ENCODE peak calls at places on chromosomes 7 and 10, in six cellular contexts. One of them, this sample, is unnamed.

GRCh38 chr10:10418397-10418796 is 599.3 kb upstream of the CELF2 start:
- DNase-seq in frontal cortex: no peak
- DNase-seq in stimulated activated naive CD4-positive, alpha-beta T cell: no peak
- DNase-seq in HT1080: no peak
- DNase-seq in uterus: no peak
- DNase-seq in M059J: no peak
- DNase-seq in this sample: no peak

GRCh38 chr10:43863859-43864591 is 215.3 kb upstream of the ZNF32 start:
- DNase-seq in stimulated activated naive CD4-positive, alpha-beta T cell: no peak
- DNase-seq in M059J: peak; percentile 94
- DNase-seq in HT1080: peak; percentile 75
- DNase-seq in uterus: no peak
- DNase-seq in frontal cortex: no peak
- DNase-seq in this sample: no peak

GRCh38 chr7:6078548-6078947 is 47.4 kb downstream of the ANKRD61 start:
- DNase-seq in uterus: no peak
- DNase-seq in stimulated activated naive CD4-positive, alpha-beta T cell: no peak
- DNase-seq in HT1080: no peak
- DNase-seq in M059J: peak; percentile 21
- DNase-seq in frontal cortex: no peak
- DNase-seq in this sample: no peak

GRCh38 chr7:144102041-144102440 is 7.3 kb upstream of the OR2A2 start:
- DNase-seq in M059J: no peak
- DNase-seq in HT1080: no peak
- DNase-seq in uterus: no peak
- DNase-seq in frontal cortex: no peak
- DNase-seq in stimulated activated naive CD4-positive, alpha-beta T cell: no peak
- DNase-seq in this sample: no peak

GRCh38 chr7:128922496-128923410 is 12.2 kb upstream of the KCP start:
- DNase-seq in HT1080: no peak
- DNase-seq in M059J: no peak
- DNase-seq in frontal cortex: no peak
- DNase-seq in uterus: no peak
- DNase-seq in stimulated activated naive CD4-positive, alpha-beta T cell: no peak
- DNase-seq in this sample: no peak

GRCh38 chr7:130491841-130492518 is at the start of gene MEST:
- DNase-seq in frontal cortex: peak; percentile 31
- DNase-seq in uterus: no peak
- DNase-seq in stimulated activated naive CD4-positive, alpha-beta T cell: peak; percentile 2
- DNase-seq in HT1080: no peak
- DNase-seq in M059J: peak; percentile 51
- DNase-seq in this sample: no peak

GRCh38 chr10:97452352-97452751 is 6.4 kb downstream of the ZDHHC16 start:
- DNase-seq in stimulated activated naive CD4-positive, alpha-beta T cell: no peak
- DNase-seq in frontal cortex: no peak
- DNase-seq in HT1080: no peak
- DNase-seq in M059J: no peak
- DNase-seq in uterus: no peak
- DNase-seq in this sample: no peak

GRCh38 chr7:121097577-121097976 is 109.1 kb downstream of the CPED1 start:
- DNase-seq in M059J: no peak
- DNase-seq in HT1080: no peak
- DNase-seq in stimulated activated naive CD4-positive, alpha-beta T cell: no peak
- DNase-seq in frontal cortex: no peak
- DNase-seq in uterus: no peak
- DNase-seq in this sample: no peak

GRCh38 chr10:18261063-18261462 is 120.8 kb downstream of the CACNB2 start:
- DNase-seq in stimulated activated naive CD4-positive, alpha-beta T cell: no peak
- DNase-seq in uterus: no peak
- DNase-seq in M059J: no peak
- DNase-seq in frontal cortex: no peak
- DNase-seq in HT1080: no peak
- DNase-seq in this sample: no peak

GRCh38 chr10:118565301-118566075 is 30.0 kb downstream of the PRLHR start:
- DNase-seq in stimulated activated naive CD4-positive, alpha-beta T cell: no peak
- DNase-seq in uterus: no peak
- DNase-seq in frontal cortex: no peak
- DNase-seq in M059J: no peak
- DNase-seq in HT1080: no peak
- DNase-seq in this sample: no peak

GRCh38 chr10:15387021-15387420 is 15.9 kb upstream of the FAM171A1 start:
- DNase-seq in frontal cortex: no peak
- DNase-seq in stimulated activated naive CD4-positive, alpha-beta T cell: no peak
- DNase-seq in uterus: no peak
- DNase-seq in M059J: no peak
- DNase-seq in HT1080: no peak
- DNase-seq in this sample: no peak

GRCh38 chr7:30559566-30559965 is 35.1 kb upstream of the GARS1 start:
- DNase-seq in frontal cortex: no peak
- DNase-seq in M059J: peak; percentile 82
- DNase-seq in stimulated activated naive CD4-positive, alpha-beta T cell: no peak
- DNase-seq in HT1080: no peak
- DNase-seq in uterus: no peak
- DNase-seq in this sample: no peak

GRCh38 chr10:109933984-109934565 is 10.8 kb upstream of the XPNPEP1 start:
- DNase-seq in stimulated activated naive CD4-positive, alpha-beta T cell: peak; percentile 20
- DNase-seq in frontal cortex: no peak
- DNase-seq in HT1080: no peak
- DNase-seq in uterus: no peak
- DNase-seq in M059J: no peak
- DNase-seq in this sample: peak; percentile 84

GRCh38 chr10:88386204-88386877 is 196.8 kb downstream of the RNLS start:
- DNase-seq in HT1080: no peak
- DNase-seq in frontal cortex: no peak
- DNase-seq in uterus: no peak
- DNase-seq in M059J: peak; percentile 78
- DNase-seq in stimulated activated naive CD4-positive, alpha-beta T cell: no peak
- DNase-seq in this sample: no peak

GRCh38 chr7:80481196-80481884 is 30.5 kb downstream of the GNAT3 start:
- DNase-seq in stimulated activated naive CD4-positive, alpha-beta T cell: no peak
- DNase-seq in M059J: peak; percentile 88
- DNase-seq in HT1080: no peak
- DNase-seq in uterus: no peak
- DNase-seq in frontal cortex: no peak
- DNase-seq in this sample: no peak

GRCh38 chr7:143882611-143883078 is 19.3 kb downstream of the TCAF1 start:
- DNase-seq in stimulated activated naive CD4-positive, alpha-beta T cell: no peak
- DNase-seq in frontal cortex: peak; percentile 73
- DNase-seq in uterus: peak; percentile 64
- DNase-seq in M059J: peak; percentile 31
- DNase-seq in HT1080: no peak
- DNase-seq in this sample: no peak

GRCh38 chr7:36802459-36802858 is 78.2 kb upstream of the AOAH start:
- DNase-seq in uterus: no peak
- DNase-seq in stimulated activated naive CD4-positive, alpha-beta T cell: no peak
- DNase-seq in M059J: no peak
- DNase-seq in HT1080: no peak
- DNase-seq in frontal cortex: no peak
- DNase-seq in this sample: no peak

GRCh38 chr10:85067955-85068354 is 739.6 kb downstream of the CCSER2 start:
- DNase-seq in HT1080: no peak
- DNase-seq in M059J: no peak
- DNase-seq in uterus: no peak
- DNase-seq in frontal cortex: no peak
- DNase-seq in stimulated activated naive CD4-positive, alpha-beta T cell: no peak
- DNase-seq in this sample: no peak

GRCh38 chr10:84605802-84606201 is 277.4 kb downstream of the CCSER2 start:
- DNase-seq in stimulated activated naive CD4-positive, alpha-beta T cell: no peak
- DNase-seq in HT1080: peak; percentile 7
- DNase-seq in frontal cortex: no peak
- DNase-seq in uterus: no peak
- DNase-seq in M059J: peak; percentile 23
- DNase-seq in this sample: no peak

GRCh38 chr10:54833029-54833428 is 32.0 kb upstream of the PCDH15 start:
- DNase-seq in M059J: no peak
- DNase-seq in uterus: no peak
- DNase-seq in frontal cortex: no peak
- DNase-seq in HT1080: no peak
- DNase-seq in stimulated activated naive CD4-positive, alpha-beta T cell: no peak
- DNase-seq in this sample: no peak

GRCh38 chr10:84289521-84290200 is 38.7 kb upstream of the CCSER2 start:
- DNase-seq in stimulated activated naive CD4-positive, alpha-beta T cell: no peak
- DNase-seq in HT1080: no peak
- DNase-seq in M059J: no peak
- DNase-seq in uterus: no peak
- DNase-seq in frontal cortex: no peak
- DNase-seq in this sample: no peak

GRCh38 chr10:34539533-34540315 is 275.4 kb downstream of the PARD3 start:
- DNase-seq in HT1080: no peak
- DNase-seq in frontal cortex: no peak
- DNase-seq in stimulated activated naive CD4-positive, alpha-beta T cell: no peak
- DNase-seq in M059J: no peak
- DNase-seq in uterus: no peak
- DNase-seq in this sample: no peak

GRCh38 chr10:124336186-124336585 is 82.5 kb downstream of the OAT start:
- DNase-seq in uterus: no peak
- DNase-seq in M059J: no peak
- DNase-seq in frontal cortex: no peak
- DNase-seq in HT1080: no peak
- DNase-seq in stimulated activated naive CD4-positive, alpha-beta T cell: no peak
- DNase-seq in this sample: no peak

GRCh38 chr7:141339603-141340002 is 211.6 kb upstream of the AGK start:
- DNase-seq in HT1080: no peak
- DNase-seq in stimulated activated naive CD4-positive, alpha-beta T cell: no peak
- DNase-seq in frontal cortex: no peak
- DNase-seq in M059J: peak; percentile 19
- DNase-seq in uterus: no peak
- DNase-seq in this sample: no peak